ENCODE peak calls at places on chromosome 14, in five cellular contexts. One of them, this sample, is unnamed.

GRCh38 chr14:51996148-51996746 is 6.9 kb downstream of the RTRAF start:
- DNase-seq in tibial artery: no peak
- DNase-seq in neural progenitor cell: peak
- DNase-seq in hepatocyte: peak
- DNase-seq in HCT116: no peak
- DNase-seq in this sample: no peak

GRCh38 chr14:35533357-35534129 is 421 bp upstream of the INSM2 start:
- DNase-seq in tibial artery: no peak
- DNase-seq in neural progenitor cell: peak
- DNase-seq in hepatocyte: peak
- DNase-seq in HCT116: no peak
- DNase-seq in this sample: peak

GRCh38 chr14:76844223-76844622 is 18.0 kb downstream of the LRRC74A start:
- DNase-seq in tibial artery: peak
- DNase-seq in neural progenitor cell: peak
- DNase-seq in hepatocyte: no peak
- DNase-seq in HCT116: peak
- DNase-seq in this sample: no peak

GRCh38 chr14:62209287-62209899 is 447.2 kb downstream of the SNAPC1 start:
- DNase-seq in tibial artery: no peak
- DNase-seq in neural progenitor cell: no peak
- DNase-seq in hepatocyte: no peak
- DNase-seq in HCT116: no peak
- DNase-seq in this sample: no peak

GRCh38 chr14:79057333-79057732 is 887.2 kb downstream of the NRXN3 start:
- DNase-seq in tibial artery: no peak
- DNase-seq in neural progenitor cell: no peak
- DNase-seq in hepatocyte: no peak
- DNase-seq in HCT116: no peak
- DNase-seq in this sample: no peak

GRCh38 chr14:67464377-67464776 is 24.1 kb downstream of the TMEM229B start:
- DNase-seq in tibial artery: no peak
- DNase-seq in neural progenitor cell: no peak
- DNase-seq in hepatocyte: no peak
- DNase-seq in HCT116: no peak
- DNase-seq in this sample: no peak

GRCh38 chr14:98507269-98507668 is 764.7 kb downstream of the BCL11B start:
- DNase-seq in tibial artery: no peak
- DNase-seq in neural progenitor cell: no peak
- DNase-seq in hepatocyte: no peak
- DNase-seq in HCT116: no peak
- DNase-seq in this sample: no peak

GRCh38 chr14:44163946-44164345 is 343.1 kb downstream of the FSCB start:
- DNase-seq in tibial artery: no peak
- DNase-seq in neural progenitor cell: no peak
- DNase-seq in hepatocyte: no peak
- DNase-seq in HCT116: no peak
- DNase-seq in this sample: no peak

GRCh38 chr14:24436355-24437019 is 6.1 kb downstream of the SDR39U1 start:
- DNase-seq in tibial artery: no peak
- DNase-seq in neural progenitor cell: peak
- DNase-seq in hepatocyte: peak
- DNase-seq in HCT116: peak
- DNase-seq in this sample: no peak

GRCh38 chr14:31194095-31194494 is 13.5 kb downstream of the HECTD1 start:
- DNase-seq in tibial artery: no peak
- DNase-seq in neural progenitor cell: no peak
- DNase-seq in hepatocyte: no peak
- DNase-seq in HCT116: no peak
- DNase-seq in this sample: no peak

GRCh38 chr14:102293784-102294183 is 11.2 kb downstream of the MOK start:
- DNase-seq in tibial artery: no peak
- DNase-seq in neural progenitor cell: no peak
- DNase-seq in hepatocyte: no peak
- DNase-seq in HCT116: no peak
- DNase-seq in this sample: no peak

GRCh38 chr14:102297436-102298170 is 7.4 kb downstream of the MOK start:
- DNase-seq in tibial artery: no peak
- DNase-seq in neural progenitor cell: no peak
- DNase-seq in hepatocyte: no peak
- DNase-seq in HCT116: no peak
- DNase-seq in this sample: no peak

GRCh38 chr14:102292446-102292845 is 12.5 kb downstream of the MOK start:
- DNase-seq in tibial artery: no peak
- DNase-seq in neural progenitor cell: no peak
- DNase-seq in hepatocyte: peak
- DNase-seq in HCT116: no peak
- DNase-seq in this sample: no peak

DNA sequence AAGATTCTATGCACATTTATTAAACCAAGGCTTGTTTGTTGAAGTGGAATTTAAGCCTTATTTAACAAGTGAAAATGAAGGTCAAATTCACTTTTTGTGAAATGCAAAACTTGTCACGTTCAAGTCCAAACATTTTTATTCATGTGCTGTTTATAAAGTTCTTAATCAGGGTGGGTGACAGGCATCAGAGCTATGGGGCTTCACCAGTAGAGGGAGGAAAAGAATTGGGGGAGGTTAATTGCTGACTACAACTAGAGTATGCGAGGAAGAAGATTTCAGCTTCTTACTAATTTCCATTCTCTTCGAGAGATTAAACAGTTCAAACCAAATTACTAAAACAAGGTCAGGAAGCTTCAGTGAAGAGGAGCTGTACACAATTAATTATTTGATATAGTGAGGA is 9.7 kb downstream of the MOK start:
- DNase-seq in tibial artery: no peak
- DNase-seq in neural progenitor cell: no peak
- DNase-seq in hepatocyte: no peak
- DNase-seq in HCT116: no peak
- DNase-seq in this sample: no peak
- TF ChIP-seq CTCF in tibial artery: no peak
- TF ChIP-seq CTCF in neural progenitor cell: peak
- TF ChIP-seq CTCF in hepatocyte: peak
- TF ChIP-seq CTCF in HCT116: no peak
- TF ChIP-seq CTCF in this sample: peak

GRCh38 chr14:71932229-71932951 is at the start of gene RGS6:
- DNase-seq in tibial artery: no peak
- DNase-seq in neural progenitor cell: peak
- DNase-seq in hepatocyte: peak
- DNase-seq in HCT116: peak
- DNase-seq in this sample: peak
- TF ChIP-seq CTCF in tibial artery: peak
- TF ChIP-seq CTCF in neural progenitor cell: peak
- TF ChIP-seq CTCF in hepatocyte: peak
- TF ChIP-seq CTCF in HCT116: no peak
- TF ChIP-seq CTCF in this sample: peak

GRCh38 chr14:23380197-23381016 is 3.6 kb downstream of the CMTM5 start:
- DNase-seq in tibial artery: no peak
- DNase-seq in neural progenitor cell: no peak
- DNase-seq in hepatocyte: no peak
- DNase-seq in HCT116: no peak
- DNase-seq in this sample: no peak
- TF ChIP-seq CTCF in tibial artery: no peak
- TF ChIP-seq CTCF in neural progenitor cell: peak
- TF ChIP-seq CTCF in hepatocyte: no peak
- TF ChIP-seq CTCF in HCT116: no peak
- TF ChIP-seq CTCF in this sample: no peak

DNA sequence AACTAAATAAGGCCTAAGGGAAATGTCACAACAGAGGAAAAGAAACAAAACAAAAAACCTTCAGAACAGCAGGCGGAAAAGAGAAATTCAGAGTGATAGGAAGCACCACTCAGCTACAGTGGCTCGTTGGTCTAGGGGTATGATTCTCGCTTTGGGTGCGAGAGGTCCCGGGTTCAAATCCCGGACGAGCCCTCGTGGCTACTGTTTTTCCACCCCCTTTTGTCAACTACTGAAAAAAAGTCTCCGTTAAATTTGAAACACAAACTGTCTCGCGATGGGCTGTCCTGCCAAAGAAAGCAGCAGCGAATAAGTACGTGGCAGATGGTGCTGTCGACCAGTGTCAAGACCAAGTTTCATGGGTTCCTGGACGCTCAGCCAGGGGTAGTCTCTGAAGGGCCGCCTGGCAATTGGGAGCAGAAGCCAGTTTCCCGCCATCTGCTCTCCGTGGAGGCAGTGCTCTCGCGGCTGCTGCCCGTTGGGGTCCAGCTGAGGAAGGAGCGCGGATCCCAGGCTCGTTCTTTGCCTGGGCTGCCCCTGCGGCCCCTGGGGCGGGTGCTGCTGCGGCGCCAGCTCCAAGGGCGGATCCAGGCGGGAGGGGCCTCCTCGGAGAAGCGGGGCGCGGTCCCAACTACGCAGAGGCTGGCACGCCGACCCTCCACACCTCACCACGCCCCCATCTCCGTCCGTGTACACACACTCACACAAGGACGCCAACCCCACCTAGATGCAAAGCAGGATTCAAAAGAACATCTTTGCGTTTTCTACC is at the start of gene RNASE4:
- DNase-seq in tibial artery: peak
- DNase-seq in neural progenitor cell: peak
- DNase-seq in hepatocyte: peak
- DNase-seq in HCT116: peak
- DNase-seq in this sample: peak
- TF ChIP-seq CTCF in tibial artery: no peak
- TF ChIP-seq CTCF in neural progenitor cell: no peak
- TF ChIP-seq CTCF in hepatocyte: peak
- TF ChIP-seq CTCF in HCT116: no peak
- TF ChIP-seq CTCF in this sample: no peak

GRCh38 chr14:106562451-106562850 is 1036.1 kb downstream of the TMEM121 start:
- DNase-seq in tibial artery: no peak
- DNase-seq in neural progenitor cell: no peak
- DNase-seq in hepatocyte: no peak
- DNase-seq in HCT116: no peak
- DNase-seq in this sample: no peak

DNA sequence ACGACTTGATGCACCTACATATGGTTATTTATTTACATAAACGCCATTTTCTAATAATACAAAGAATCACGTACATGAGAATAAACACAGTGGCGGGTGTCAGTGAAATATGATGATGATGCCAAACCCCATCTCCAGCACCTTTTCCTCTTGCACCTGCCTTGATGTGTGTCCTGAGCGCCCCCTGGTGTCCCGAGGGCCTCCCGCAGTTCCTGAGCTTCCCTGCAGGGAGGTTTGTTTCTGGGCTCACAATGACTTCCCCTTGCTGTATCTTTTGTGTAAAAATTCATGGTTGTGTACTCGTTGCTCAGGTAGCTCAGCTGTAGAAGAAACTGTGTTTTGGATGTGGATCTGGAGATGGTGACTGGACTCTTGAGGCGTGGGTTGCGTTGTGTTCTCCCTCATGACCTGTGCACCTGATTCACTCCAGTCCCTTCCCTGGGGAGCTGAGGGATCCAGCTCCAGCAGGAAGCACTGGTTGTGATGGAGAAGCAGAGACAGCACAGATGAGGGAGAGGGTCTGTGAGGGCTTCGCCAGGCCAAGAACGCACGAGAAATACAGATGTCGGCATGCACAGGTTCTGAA is 1037.8 kb downstream of the TMEM121 start:
- DNase-seq in tibial artery: no peak
- DNase-seq in neural progenitor cell: peak
- DNase-seq in hepatocyte: no peak
- DNase-seq in HCT116: no peak
- DNase-seq in this sample: no peak
- TF ChIP-seq CTCF in tibial artery: no peak
- TF ChIP-seq CTCF in neural progenitor cell: peak
- TF ChIP-seq CTCF in hepatocyte: no peak
- TF ChIP-seq CTCF in HCT116: no peak
- TF ChIP-seq CTCF in this sample: peak

GRCh38 chr14:72589652-72590051 is 304.2 kb downstream of the DPF3 start:
- DNase-seq in tibial artery: no peak
- DNase-seq in neural progenitor cell: no peak
- DNase-seq in hepatocyte: no peak
- DNase-seq in HCT116: no peak
- DNase-seq in this sample: no peak
- TF ChIP-seq CTCF in tibial artery: no peak
- TF ChIP-seq CTCF in neural progenitor cell: no peak
- TF ChIP-seq CTCF in hepatocyte: no peak
- TF ChIP-seq CTCF in HCT116: no peak
- TF ChIP-seq CTCF in this sample: no peak

GRCh38 chr14:65257405-65257804 is 155.1 kb upstream of the MAX start:
- DNase-seq in tibial artery: no peak
- DNase-seq in neural progenitor cell: no peak
- DNase-seq in hepatocyte: no peak
- DNase-seq in HCT116: no peak
- DNase-seq in this sample: no peak

GRCh38 chr14:65256714-65257113 is 154.4 kb upstream of the MAX start:
- DNase-seq in tibial artery: no peak
- DNase-seq in neural progenitor cell: no peak
- DNase-seq in hepatocyte: no peak
- DNase-seq in HCT116: no peak
- DNase-seq in this sample: no peak

GRCh38 chr14:65258391-65258790 is 154.1 kb upstream of the FUT8 start:
- DNase-seq in tibial artery: no peak
- DNase-seq in neural progenitor cell: no peak
- DNase-seq in hepatocyte: no peak
- DNase-seq in HCT116: peak
- DNase-seq in this sample: no peak

GRCh38 chr14:65255029-65255545 is 152.8 kb upstream of the MAX start:
- DNase-seq in tibial artery: no peak
- DNase-seq in neural progenitor cell: no peak
- DNase-seq in hepatocyte: peak
- DNase-seq in HCT116: peak
- DNase-seq in this sample: no peak

GRCh38 chr14:65255583-65256443 is 153.5 kb upstream of the MAX start:
- DNase-seq in tibial artery: no peak
- DNase-seq in neural progenitor cell: peak
- DNase-seq in hepatocyte: peak
- DNase-seq in HCT116: peak
- DNase-seq in this sample: peak
- TF ChIP-seq CTCF in tibial artery: no peak
- TF ChIP-seq CTCF in neural progenitor cell: no peak
- TF ChIP-seq CTCF in hepatocyte: peak
- TF ChIP-seq CTCF in HCT116: peak
- TF ChIP-seq CTCF in this sample: no peak

GRCh38 chr14:28294834-28295440 is 471.6 kb upstream of the FOXG1 start:
- DNase-seq in tibial artery: no peak
- DNase-seq in neural progenitor cell: peak
- DNase-seq in hepatocyte: peak
- DNase-seq in HCT116: no peak
- DNase-seq in this sample: no peak
- TF ChIP-seq CTCF in tibial artery: no peak
- TF ChIP-seq CTCF in neural progenitor cell: peak
- TF ChIP-seq CTCF in hepatocyte: peak
- TF ChIP-seq CTCF in HCT116: no peak
- TF ChIP-seq CTCF in this sample: peak

GRCh38 chr14:75591987-75592575 is 13.7 kb downstream of the FLVCR2 start:
- DNase-seq in tibial artery: no peak
- DNase-seq in neural progenitor cell: no peak
- DNase-seq in hepatocyte: no peak
- DNase-seq in HCT116: no peak
- DNase-seq in this sample: no peak

GRCh38 chr14:75587388-75587787 is 9.0 kb downstream of the FLVCR2 start:
- DNase-seq in tibial artery: no peak
- DNase-seq in neural progenitor cell: no peak
- DNase-seq in hepatocyte: no peak
- DNase-seq in HCT116: no peak
- DNase-seq in this sample: no peak

GRCh38 chr14:75595211-75595610 is 16.8 kb downstream of the FLVCR2 start:
- DNase-seq in tibial artery: no peak
- DNase-seq in neural progenitor cell: no peak
- DNase-seq in hepatocyte: no peak
- DNase-seq in HCT116: no peak
- DNase-seq in this sample: no peak

GRCh38 chr14:75589896-75590295 is 11.5 kb downstream of the FLVCR2 start:
- DNase-seq in tibial artery: no peak
- DNase-seq in neural progenitor cell: no peak
- DNase-seq in hepatocyte: no peak
- DNase-seq in HCT116: no peak
- DNase-seq in this sample: no peak

GRCh38 chr14:75591331-75591946 is 13.0 kb downstream of the FLVCR2 start:
- DNase-seq in tibial artery: no peak
- DNase-seq in neural progenitor cell: no peak
- DNase-seq in hepatocyte: no peak
- DNase-seq in HCT116: no peak
- DNase-seq in this sample: no peak
- TF ChIP-seq CTCF in tibial artery: no peak
- TF ChIP-seq CTCF in neural progenitor cell: no peak
- TF ChIP-seq CTCF in hepatocyte: no peak
- TF ChIP-seq CTCF in HCT116: no peak
- TF ChIP-seq CTCF in this sample: no peak